ENCODE peak calls at places on chromosome 3, in eight cellular contexts. B, C, U, Q, D, E, L and W are unnamed samples.

GRCh38 chr3:182808041-182808765 is 14.9 kb downstream of the ATP11B start:
- DNase-seq in L (no peak), E (no peak), U (no peak), C (peak), B (peak), D (no peak), Q (no peak), W (no peak)

GRCh38 chr3:178754852-178755510 is 218.7 kb downstream of the KCNMB2 start:
- DNase-seq in E (no peak), C (no peak), U (no peak), B (no peak), D (no peak), Q (no peak), L (peak), W (no peak)

GRCh38 chr3:49929333-49930240 is at the start of gene MON1A:
- DNase-seq in E (peak), D (peak), C (peak), U (peak), Q (peak), B (peak), L (peak), W (peak)

GRCh38 chr3:107718547-107718946 is 195.8 kb downstream of the BBX start:
- DNase-seq in U (no peak), C (no peak), Q (no peak), B (no peak), D (no peak), E (no peak), L (no peak), W (no peak)

GRCh38 chr3:53169045-53169831 is 8.2 kb downstream of the PRKCD start:
- DNase-seq in D (no peak), L (peak), E (no peak), Q (no peak), U (no peak), B (no peak), C (peak), W (no peak)

GRCh38 chr3:188469228-188469885 is 315.4 kb downstream of the LPP start:
- DNase-seq in B (peak), L (peak), E (peak), U (peak), Q (no peak), C (peak), D (no peak), W (no peak)

GRCh38 chr3:184366619-184367321 is 5.3 kb downstream of the POLR2H start:
- DNase-seq in E (no peak), U (peak), D (no peak), L (no peak), C (peak), B (peak), Q (no peak), W (peak)

GRCh38 chr3:116029286-116029685 is 406.0 kb downstream of the GAP43 start:
- DNase-seq in E (no peak), D (no peak), Q (no peak), B (no peak), L (peak), C (no peak), U (no peak), W (no peak)

GRCh38 chr3:2156244-2156847 is 57.7 kb downstream of the CNTN4 start:
- DNase-seq in C (no peak), B (no peak), U (no peak), E (no peak), Q (no peak), L (no peak), D (no peak), W (no peak)

GRCh38 chr3:8420613-8421012 is 81.0 kb upstream of the LMCD1 start:
- DNase-seq in B (no peak), D (no peak), U (no peak), C (peak), Q (no peak), E (no peak), L (no peak), W (no peak)

GRCh38 chr3:175198991-175199390 is 339.9 kb downstream of the NAALADL2 start:
- DNase-seq in Q (no peak), D (no peak), B (no peak), E (no peak), U (no peak), C (no peak), L (no peak), W (no peak)

GRCh38 chr3:105177558-105177957 is 189.2 kb upstream of the ALCAM start:
- DNase-seq in D (no peak), Q (no peak), L (no peak), U (no peak), C (peak), B (peak), E (no peak), W (no peak)

GRCh38 chr3:123302961-123303360 is 101.2 kb downstream of the SEC22A start:
- DNase-seq in B (no peak), U (no peak), D (no peak), Q (no peak), E (no peak), L (no peak), C (no peak), W (no peak)

GRCh38 chr3:31408720-31409119 is 124.0 kb upstream of the STT3B start:
- DNase-seq in E (no peak), B (no peak), D (no peak), L (peak), C (no peak), U (no peak), Q (no peak), W (no peak)

GRCh38 chr3:5022966-5023776 is 43.9 kb downstream of the BHLHE40 start:
- DNase-seq in U (peak), C (peak), Q (peak), B (peak), E (no peak), L (peak), D (no peak), W (peak)

GRCh38 chr3:150956376-150956775 is 16.2 kb downstream of the CLRN1 start:
- DNase-seq in D (no peak), L (peak), B (peak), C (peak), U (no peak), Q (no peak), E (no peak), W (no peak)

GRCh38 chr3:108171095-108171494 is 51.1 kb downstream of the IFT57 start:
- DNase-seq in E (no peak), L (no peak), B (no peak), C (no peak), D (no peak), Q (no peak), U (no peak), W (no peak)

GRCh38 chr3:17686613-17687012 is 55.8 kb downstream of the TBC1D5 start:
- DNase-seq in C (peak), E (no peak), Q (no peak), U (no peak), L (peak), B (no peak), D (peak), W (no peak)

GRCh38 chr3:59043391-59043790 is 6.4 kb downstream of the CFAP20DC start:
- DNase-seq in Q (no peak), E (no peak), U (no peak), L (no peak), C (no peak), B (no peak), D (no peak), W (no peak)

GRCh38 chr3:184685646-184686045 is 26.2 kb downstream of the MAGEF1 start:
- DNase-seq in B (no peak), D (no peak), L (no peak), U (no peak), C (peak), E (no peak), Q (no peak), W (no peak)

GRCh38 chr3:57538465-57538864 is 5.7 kb downstream of the DNAH12 start:
- DNase-seq in B (no peak), E (no peak), Q (no peak), U (no peak), D (no peak), L (no peak), C (no peak), W (no peak)

GRCh38 chr3:156826896-156827882 is 1.0 kb downstream of the LEKR1 start:
- DNase-seq in D (no peak), Q (no peak), L (peak), U (no peak), E (no peak), B (no peak), C (no peak), W (no peak)

GRCh38 chr3:183233986-183234385 is 19.1 kb upstream of the B3GNT5 start:
- DNase-seq in Q (no peak), C (no peak), B (no peak), D (no peak), U (no peak), L (no peak), E (no peak), W (no peak)

GRCh38 chr3:42247576-42248027 is 18.4 kb downstream of the CCK start:
- DNase-seq in D (peak), L (peak), E (peak), U (peak), B (peak), Q (no peak), C (peak), W (no peak)

GRCh38 chr3:152557302-152557999 is 277.5 kb upstream of the P2RY1 start:
- DNase-seq in L (no peak), B (no peak), U (no peak), D (no peak), C (no peak), Q (no peak), E (no peak), W (no peak)

GRCh38 chr3:125317761-125318496 is 57.2 kb downstream of the ZNF148 start:
- DNase-seq in C (no peak), E (no peak), D (no peak), B (no peak), Q (no peak), U (no peak), L (peak), W (no peak)

GRCh38 chr3:46321461-46322104 is 32.3 kb upstream of the CCR2 start:
- DNase-seq in U (no peak), B (no peak), Q (no peak), L (no peak), C (no peak), D (no peak), E (no peak), W (no peak)